ENCODE peak calls at places on chromosome 6, in six cellular contexts. E is activated T-cell treated with anti-CD3 and anti-CD28 coated beads for 1 hour, I is right lobe of liver, Z is HS-27A, O is Right ventricle myocardium inferior, K is RWPE1. S is an unnamed sample.

GRCh38 chr6:151181701-151182367 is 57.9 kb upstream of the AKAP12 start:
- DNase-seq in E (no peak), I (no peak), Z (no peak), O (no peak), K (no peak), S (no peak)

GRCh38 chr6:20877008-20877937 is 343.0 kb downstream of the CDKAL1 start:
- DNase-seq in E (no peak), I (peak; percentile 85), Z (peak; percentile 77), O (no peak), K (peak; percentile 85), S (no peak)

GRCh38 chr6:132298344-132298949 is 102.8 kb downstream of the MOXD1 start:
- DNase-seq in E (peak; percentile 13), I (peak; percentile 50), Z (peak; percentile 15), O (no peak), K (peak; percentile 13), S (no peak)

GRCh38 chr6:13952101-13952500 is 27.3 kb downstream of the RNF182 start:
- DNase-seq in E (no peak), I (no peak), Z (no peak), O (no peak), K (no peak), S (no peak)

GRCh38 chr6:35140991-35141720 is at the start of gene TCP11:
- DNase-seq in E (peak; percentile 16), I (no peak), Z (no peak), O (no peak), K (no peak), S (peak; percentile 65)

GRCh38 chr6:127366281-127367022 is 23.0 kb upstream of the ECHDC1 start:
- DNase-seq in E (no peak), I (no peak), Z (peak; percentile 96), O (no peak), K (peak; percentile 98), S (no peak)

GRCh38 chr6:16841241-16841640 is 80.0 kb upstream of the ATXN1 start:
- DNase-seq in E (no peak), I (no peak), Z (no peak), O (no peak), K (peak; percentile 57), S (no peak)

GRCh38 chr6:14876778-14877613 is 368.9 kb upstream of the JARID2 start:
- DNase-seq in E (no peak), I (no peak), Z (peak; percentile 40), O (no peak), K (peak; percentile 70), S (no peak)

GRCh38 chr6:116996842-116997241 is 119.8 kb downstream of the RFX6 start:
- DNase-seq in E (no peak), I (no peak), Z (no peak), O (no peak), K (no peak), S (no peak)

GRCh38 chr6:7151381-7151780 is 43.6 kb downstream of the RREB1 start:
- DNase-seq in E (no peak), I (peak; percentile 92), Z (no peak), O (no peak), K (no peak), S (no peak)

GRCh38 chr6:149636116-149636515 is 12.4 kb downstream of the KATNA1 start:
- DNase-seq in E (no peak), I (no peak), Z (peak; percentile 64), O (no peak), K (no peak), S (no peak)